ENCODE peak calls at places on chromosomes 1 and 21, in eight cellular contexts. S is C1 segment of cervical spinal cord; J is DND-41; A is ascending aorta; P is tibial artery; K is fibroblast of mammary gland; G is activated naive CD4-positive, alpha-beta T cell treated with Interleukin-2 at 50 U/mL for 16 hours; D is activated naive CD8-positive, alpha-beta T cell treated with anti-CD3 and anti-CD28 coated beads, Interleukin-2, amount 50 U/mL, for 24 hours. T is an unnamed sample.

GRCh38 chr1:180528868-180529470 is 26.6 kb upstream of the ACBD6 start:
- DNase-seq in S (no peak), J (no peak), A (no peak), P (no peak), K (peak), G (no peak), D (no peak), T (no peak)

GRCh38 chr1:220528049-220528678 is at the start of gene MARK1:
- DNase-seq in S (peak), J (no peak), A (no peak), P (peak), K (peak), G (no peak), D (peak), T (peak)

GRCh38 chr1:24622218-24622617 is 20.9 kb upstream of the SRRM1 start:
- DNase-seq in S (no peak), J (no peak), A (no peak), P (no peak), K (no peak), G (no peak), D (no peak), T (no peak)

GRCh38 chr1:31748265-31748859 is 15.8 kb downstream of the ADGRB2 start:
- DNase-seq in S (no peak), J (no peak), A (no peak), P (no peak), K (no peak), G (no peak), D (no peak), T (no peak)

GRCh38 chr1:168918860-168919741 is 187.4 kb upstream of the ATP1B1 start:
- DNase-seq in S (peak), J (no peak), A (no peak), P (no peak), K (no peak), G (no peak), D (no peak), T (no peak)

GRCh38 chr1:93036672-93037071 is 42.4 kb upstream of the MTF2 start:
- DNase-seq in S (no peak), J (no peak), A (no peak), P (no peak), K (no peak), G (no peak), D (no peak), T (no peak)

GRCh38 chr1:243234978-243235657 is 20.0 kb downstream of the CEP170 start:
- DNase-seq in S (no peak), J (no peak), A (no peak), P (no peak), K (peak), G (no peak), D (no peak), T (no peak)

GRCh38 chr1:7120863-7121621 is 335.8 kb downstream of the CAMTA1 start:
- DNase-seq in S (no peak), J (no peak), A (no peak), P (no peak), K (no peak), G (no peak), D (no peak), T (no peak)

GRCh38 chr1:45802343-45803298 is 791 bp upstream of the MAST2 start:
- DNase-seq in S (peak), J (no peak), A (peak), P (peak), K (peak), G (no peak), D (peak), T (peak)

GRCh38 chr1:3677411-3677944 is 25.2 kb downstream of the TP73 start:
- DNase-seq in S (no peak), J (no peak), A (no peak), P (no peak), K (no peak), G (no peak), D (no peak), T (no peak)

GRCh38 chr1:5770981-5771765 is 221.1 kb downstream of the NPHP4 start:
- DNase-seq in S (no peak), J (no peak), A (no peak), P (no peak), K (no peak), G (no peak), D (no peak), T (no peak)

GRCh38 chr1:229224308-229224707 is 46.6 kb upstream of the RAB4A start:
- DNase-seq in S (no peak), J (no peak), A (no peak), P (no peak), K (peak), G (no peak), D (no peak), T (no peak)

GRCh38 chr21:40686526-40686925 is 160.4 kb downstream of the DSCAM start:
- DNase-seq in S (no peak), J (no peak), A (no peak), P (no peak), K (no peak), G (no peak), D (no peak), T (no peak)

GRCh38 chr1:179953974-179954493 is 576 bp upstream of the CEP350 start:
- DNase-seq in S (no peak), J (no peak), A (no peak), P (peak), K (peak), G (peak), D (peak), T (peak)

GRCh38 chr21:21039624-21040023 is 41.4 kb downstream of the NCAM2 start:
- DNase-seq in S (no peak), J (no peak), A (no peak), P (no peak), K (no peak), G (no peak), D (no peak), T (no peak)

GRCh38 chr21:38428211-38428610 is 70.1 kb downstream of the ERG start:
- DNase-seq in S (no peak), J (no peak), A (no peak), P (no peak), K (no peak), G (no peak), D (no peak), T (no peak)

GRCh38 chr1:163528710-163529348 is 207.1 kb downstream of the NUF2 start:
- DNase-seq in S (no peak), J (peak), A (no peak), P (no peak), K (peak), G (no peak), D (peak), T (peak)

GRCh38 chr1:114468710-114469468 is 42.1 kb downstream of the TRIM33 start:
- DNase-seq in S (no peak), J (no peak), A (no peak), P (no peak), K (peak), G (no peak), D (no peak), T (peak)

GRCh38 chr1:80050523-80050922 is 1044.0 kb upstream of the ADGRL4 start:
- DNase-seq in S (no peak), J (no peak), A (no peak), P (peak), K (no peak), G (no peak), D (no peak), T (no peak)

GRCh38 chr21:35908311-35909078 is 151.8 kb downstream of the SETD4 start:
- DNase-seq in S (no peak), J (no peak), A (no peak), P (no peak), K (no peak), G (no peak), D (no peak), T (no peak)

GRCh38 chr1:155890251-155890650 is 20.9 kb downstream of the RIT1 start:
- DNase-seq in S (no peak), J (no peak), A (no peak), P (no peak), K (no peak), G (no peak), D (no peak), T (no peak)

GRCh38 chr1:158999301-159000069 is 10.2 kb upstream of the IFI16 start:
- DNase-seq in S (peak), J (no peak), A (no peak), P (peak), K (peak), G (no peak), D (no peak), T (no peak)

GRCh38 chr21:16865612-16866011 is 647.2 kb upstream of the CXADR start:
- DNase-seq in S (no peak), J (no peak), A (no peak), P (no peak), K (peak), G (no peak), D (no peak), T (no peak)

GRCh38 chr1:39657923-39658485 is 13.9 kb downstream of the NT5C1A start:
- DNase-seq in S (peak), J (peak), A (no peak), P (peak), K (peak), G (peak), D (peak), T (peak)

GRCh38 chr1:113140588-113141446 is 67.8 kb downstream of the LRIG2 start:
- DNase-seq in S (peak), J (peak), A (no peak), P (peak), K (peak), G (peak), D (peak), T (peak)